ENCODE peak calls at places on chromosomes 5 and 9, in ten cellular contexts. X, C, N, I, A, U, D, G, Z and F are unnamed samples.

GRCh38 chr5:130731839-130732238 is 433.2 kb downstream of the HINT1 start:
- DNase-seq in X (no peak), C (no peak), N (no peak), I (no peak), A (no peak), U (no peak), D (no peak), G (no peak), Z (no peak), F (no peak)

GRCh38 chr5:137303509-137303908 is 195.6 kb downstream of the SPOCK1 start:
- DNase-seq in X (no peak), C (no peak), N (no peak), I (no peak), A (no peak), U (no peak), D (no peak), G (no peak), Z (no peak), F (no peak)

GRCh38 chr5:179827684-179828083 is 7.0 kb downstream of the SQSTM1 start:
- DNase-seq in X (no peak), C (no peak), N (no peak), I (no peak), A (no peak), U (no peak), D (peak; percentile 81), G (no peak), Z (peak; percentile 40), F (no peak)

GRCh38 chr9:14051459-14051858 is 262.5 kb downstream of the NFIB start:
- DNase-seq in X (peak; percentile 59), C (no peak), N (no peak), I (no peak), A (no peak), U (no peak), D (peak; percentile 7), G (no peak), Z (peak; percentile 6), F (no peak)

GRCh38 chr5:74122979-74123575 is 497.1 kb downstream of the ARHGEF28 start:
- DNase-seq in X (no peak), C (no peak), N (no peak), I (peak; percentile 88), A (no peak), U (no peak), D (no peak), G (no peak), Z (no peak), F (no peak)

GRCh38 chr9:72102520-72102919 is 42.1 kb upstream of the C9orf57 start:
- DNase-seq in X (no peak), C (no peak), N (no peak), I (no peak), A (no peak), U (no peak), D (no peak), G (no peak), Z (no peak), F (no peak)

GRCh38 chr5:11182441-11183080 is 421.5 kb upstream of the DAP start:
- DNase-seq in X (peak; percentile 44), C (no peak), N (no peak), I (no peak), A (no peak), U (peak; percentile 60), D (peak; percentile 49), G (no peak), Z (no peak), F (no peak)

GRCh38 chr9:15999422-16000339 is 446.8 kb downstream of the CCDC171 start:
- DNase-seq in X (peak; percentile 87), C (no peak), N (no peak), I (no peak), A (peak; percentile 79), U (peak; percentile 10), D (peak; percentile 94), G (no peak), Z (peak; percentile 87), F (peak; percentile 54)

GRCh38 chr9:93587284-93587650 is 10.9 kb downstream of the PHF2 start:
- DNase-seq in X (no peak), C (no peak), N (no peak), I (no peak), A (no peak), U (no peak), D (no peak), G (peak; percentile 74), Z (no peak), F (no peak)

GRCh38 chr9:129770741-129771140 is 17.9 kb upstream of the PTGES start:
- DNase-seq in X (no peak), C (no peak), N (no peak), I (no peak), A (no peak), U (no peak), D (no peak), G (no peak), Z (no peak), F (no peak)